ENCODE peak calls at places on chromosomes 6 and 20, in five cellular contexts. W is AG08395; F is stimulated activated CD4-positive, alpha-beta T cell treated with anti-CD3 and anti-CD28 coated beads, Interleukin-4, amount 100 ng/mL, for 48 hours; K is amniotic epithelial cell; L is naive thymus-derived CD8-positive, alpha-beta T cell. P is an unnamed sample.

GRCh38 chr6:10558575-10558974 is 37.4 kb downstream of the GCNT2 start:
- DNase-seq in K (no peak), L (no peak), F (no peak), W (no peak), P (no peak)

GRCh38 chr20:835220-836045 is 1.9 kb downstream of the FAM110A start:
- DNase-seq in W (no peak), L (no peak), F (no peak), K (no peak), P (no peak)

GRCh38 chr20:9349256-9349655 is 165.1 kb upstream of the LAMP5 start:
- DNase-seq in F (no peak), L (no peak), W (no peak), K (no peak), P (no peak)

GRCh38 chr6:134057478-134057877 is 5.1 kb upstream of the SLC2A12 start:
- DNase-seq in W (no peak), L (no peak), F (no peak), K (no peak), P (no peak)

GRCh38 chr20:13800728-13801134 is 15.9 kb downstream of the NDUFAF5 start:
- DNase-seq in K (peak; percentile 84), F (no peak), L (no peak), W (peak; percentile 87), P (no peak)

GRCh38 chr6:145247677-145248419 is 487.5 kb downstream of the EPM2A start:
- DNase-seq in F (no peak), W (peak; percentile 63), L (no peak), K (peak; percentile 99), P (no peak)

GRCh38 chr6:28355743-28356665 is 6.3 kb downstream of the ZKSCAN3 start:
- DNase-seq in L (peak; percentile 78), K (peak; percentile 74), F (no peak), W (peak; percentile 79), P (peak; percentile 74)

GRCh38 chr6:152112503-152113261 is 305.2 kb downstream of the ESR1 start:
- DNase-seq in L (no peak), F (no peak), K (no peak), W (no peak), P (no peak)

GRCh38 chr20:57698191-57698866 is 11.5 kb downstream of the PMEPA1 start:
- DNase-seq in L (no peak), K (peak; percentile 98), W (peak; percentile 98), F (peak; percentile 54), P (no peak)

GRCh38 chr20:58310291-58310782 is 822 bp downstream of the RAB22A start:
- DNase-seq in F (no peak), L (no peak), K (no peak), W (peak; percentile 9), P (peak; percentile 7)

GRCh38 chr20:44074252-44075151 is 112.5 kb downstream of the JPH2 start:
- DNase-seq in W (peak; percentile 41), F (no peak), L (no peak), K (peak; percentile 49), P (no peak)

GRCh38 chr6:3752538-3753227 is 1.2 kb upstream of the PXDC1 start:
- DNase-seq in F (no peak), L (no peak), W (no peak), K (no peak), P (no peak)

GRCh38 chr6:11043961-11044711 is at the start of gene ELOVL2:
- DNase-seq in L (no peak), K (peak; percentile 29), F (no peak), W (peak; percentile 65), P (no peak)

GRCh38 chr6:44621846-44622245 is 234.3 kb downstream of the CDC5L start:
- DNase-seq in K (peak; percentile 83), F (no peak), W (no peak), L (no peak), P (no peak)

GRCh38 chr20:10947726-10948125 is 273.9 kb upstream of the JAG1 start:
- DNase-seq in L (no peak), F (no peak), K (no peak), W (no peak), P (no peak)

GRCh38 chr6:81818778-81819491 is 66.5 kb upstream of the TENT5A start:
- DNase-seq in L (no peak), K (peak; percentile 19), W (no peak), F (no peak), P (no peak)

GRCh38 chr20:51318058-51318960 is 224.2 kb downstream of the NFATC2 start:
- DNase-seq in L (peak; percentile 69), K (no peak), W (no peak), F (peak; percentile 78), P (peak; percentile 42)

GRCh38 chr20:40766790-40767529 is 77.9 kb upstream of the MAFB start:
- DNase-seq in L (no peak), W (no peak), K (no peak), F (no peak), P (no peak)

GRCh38 chr20:45343867-45344721 is 4.1 kb downstream of the SDC4 start:
- DNase-seq in F (no peak), W (peak; percentile 85), K (peak; percentile 88), L (no peak), P (no peak)

GRCh38 chr20:44495802-44496481 is 20.3 kb downstream of the TTPAL start:
- DNase-seq in L (no peak), F (no peak), W (peak; percentile 85), K (peak; percentile 99), P (no peak)

GRCh38 chr6:148064406-148065134 is 278.1 kb upstream of the SASH1 start:
- DNase-seq in L (no peak), F (no peak), K (peak; percentile 63), W (no peak), P (no peak)

GRCh38 chr6:159983641-159984080 is 14.8 kb downstream of the IGF2R start:
- DNase-seq in F (no peak), W (peak; percentile 12), L (no peak), K (peak; percentile 53), P (no peak)

GRCh38 chr6:139029470-139030210 is 1.1 kb downstream of the ABRACL start:
- DNase-seq in F (peak; percentile 17), W (peak; percentile 63), L (peak; percentile 62), K (peak; percentile 68), P (no peak)

GRCh38 chr6:36314221-36315014 is 22.3 kb downstream of the BNIP5 start:
- DNase-seq in L (no peak), K (peak; percentile 86), F (no peak), W (no peak), P (peak; percentile 14)

GRCh38 chr6:160238786-160239751 is 19.6 kb downstream of the SLC22A2 start:
- DNase-seq in K (peak; percentile 58), F (no peak), L (no peak), W (no peak), P (no peak)

GRCh38 chr6:105606871-105607421 is 204.1 kb upstream of the PREP start:
- DNase-seq in L (no peak), K (no peak), F (no peak), W (no peak), P (no peak)

P was measured in effector memory CD8-positive, alpha-beta T cell.